ENCODE peak calls at places on chromosomes 13 and 19, in eight cellular contexts. V is adrenal gland, A is body of pancreas, P is heart left ventricle, G is esophagus squamous epithelium, O is HCT116, D is tibial nerve, H is stomach. Y is an unnamed sample.

GRCh38 chr19:48329167-48329891 is 4.0 kb downstream of the EMP3 start:
- DNase-seq in V (no peak), A (peak), P (no peak), G (no peak), O (no peak), D (no peak), H (no peak), Y (no peak)

GRCh38 chr13:63184693-63185092 is 1769.0 kb upstream of the PCDH20 start:
- DNase-seq in V (no peak), A (no peak), P (no peak), G (no peak), O (peak), D (no peak), H (no peak), Y (no peak)

GRCh38 chr19:56301886-56302620 is 12.6 kb downstream of the ZSCAN5A start:
- DNase-seq in V (no peak), A (no peak), P (no peak), G (no peak), O (no peak), D (no peak), H (no peak), Y (no peak)

GRCh38 chr13:112877496-112877895 is 91.5 kb upstream of the MCF2L start:
- DNase-seq in V (no peak), A (no peak), P (no peak), G (no peak), O (no peak), D (no peak), H (no peak), Y (no peak)

GRCh38 chr13:72255908-72256307 is 388.9 kb upstream of the DACH1 start:
- DNase-seq in V (peak), A (peak), P (no peak), G (no peak), O (peak), D (no peak), H (no peak), Y (no peak)

GRCh38 chr13:102870677-102871415 is 25.0 kb downstream of the ERCC5 start:
- DNase-seq in V (peak), A (peak), P (peak), G (no peak), O (peak), D (no peak), H (peak), Y (no peak)

GRCh38 chr19:48608798-48609263 is 2.3 kb downstream of the SPACA4 start:
- DNase-seq in V (no peak), A (no peak), P (no peak), G (no peak), O (peak), D (no peak), H (no peak), Y (no peak)

GRCh38 chr13:43564941-43565340 is 221.8 kb downstream of the ENOX1 start:
- DNase-seq in V (no peak), A (no peak), P (no peak), G (no peak), O (no peak), D (no peak), H (no peak), Y (no peak)

GRCh38 chr19:35644987-35645679 is 3.0 kb upstream of the COX6B1 start:
- DNase-seq in V (peak), A (peak), P (peak), G (no peak), O (peak), D (peak), H (peak), Y (no peak)

GRCh38 chr19:35642798-35643254 is 1.3 kb downstream of the ETV2 start:
- DNase-seq in V (peak), A (peak), P (no peak), G (no peak), O (no peak), D (no peak), H (no peak), Y (no peak)

GRCh38 chr19:35645680-35646511 is 2.2 kb upstream of the COX6B1 start:
- DNase-seq in V (no peak), A (no peak), P (no peak), G (no peak), O (no peak), D (no peak), H (no peak), Y (no peak)

GRCh38 chr19:35643255-35644205 is 2.0 kb downstream of the ETV2 start:
- DNase-seq in V (peak), A (peak), P (peak), G (peak), O (peak), D (peak), H (peak), Y (no peak)

DNA sequence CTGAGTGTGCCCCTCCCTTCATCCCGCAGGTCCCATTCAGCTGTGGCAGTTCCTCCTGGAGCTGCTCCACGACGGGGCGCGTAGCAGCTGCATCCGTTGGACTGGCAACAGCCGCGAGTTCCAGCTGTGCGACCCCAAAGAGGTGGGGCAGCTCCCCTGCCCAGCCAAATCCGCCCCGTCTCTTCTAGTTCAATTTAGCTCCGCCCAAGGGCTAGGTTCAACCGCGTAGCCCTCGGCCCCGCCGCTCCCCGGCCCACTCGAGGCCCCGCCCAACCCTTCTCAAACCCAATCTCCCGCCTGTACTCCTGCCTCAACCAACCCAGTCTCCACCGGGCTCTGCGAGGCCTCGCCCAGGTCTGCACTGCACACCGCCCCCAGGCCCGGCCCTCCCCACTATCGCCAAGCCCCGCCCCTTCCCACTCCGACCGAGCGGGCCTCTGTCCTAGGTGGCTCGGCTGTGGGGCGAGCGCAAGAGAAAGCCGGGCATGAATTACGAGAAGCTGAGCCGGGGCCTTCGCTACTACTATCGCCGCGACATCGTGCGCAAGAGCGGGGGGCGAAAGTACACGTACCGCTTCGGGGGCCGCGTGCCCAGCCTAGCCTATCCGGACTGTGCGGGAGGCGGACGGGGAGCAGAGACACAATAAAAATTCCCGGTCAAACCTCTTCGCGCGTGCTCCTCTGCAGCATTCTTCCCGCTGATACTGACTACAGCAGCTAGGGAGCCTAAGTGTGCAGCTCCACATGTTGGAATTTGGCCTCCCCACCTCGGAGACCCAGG is 2.9 kb downstream of the ETV2 start:
- DNase-seq in V (peak), A (peak), P (peak), G (peak), O (peak), D (peak), H (peak), Y (no peak)
- TF ChIP-seq POLR2A in V (no peak), A (peak), P (no peak), G (peak), O (no peak), D (no peak), H (no peak), Y (peak)

GRCh38 chr13:37960427-37960826 is 90.9 kb upstream of the TRPC4 start:
- DNase-seq in V (no peak), A (no peak), P (no peak), G (no peak), O (no peak), D (no peak), H (no peak), Y (no peak)
- TF ChIP-seq CTCF in V (no peak), A (no peak), P (no peak), G (no peak), O (no peak), D (no peak), H (no peak), Y (no peak)

GRCh38 chr19:17086811-17087210 is 11.2 kb downstream of the MYO9B start:
- DNase-seq in V (no peak), A (no peak), P (no peak), G (no peak), O (no peak), D (no peak), H (no peak), Y (no peak)
- TF ChIP-seq POLR2A in V (no peak), A (no peak), P (no peak), G (no peak), O (no peak), D (no peak), H (no peak), Y (no peak)

GRCh38 chr13:48253849-48254248 is 20.8 kb downstream of the ITM2B start:
- DNase-seq in V (no peak), A (no peak), P (no peak), G (no peak), O (no peak), D (no peak), H (no peak), Y (no peak)

GRCh38 chr13:48251616-48252081 is 18.6 kb downstream of the ITM2B start:
- DNase-seq in V (no peak), A (no peak), P (no peak), G (no peak), O (no peak), D (no peak), H (no peak), Y (no peak)

GRCh38 chr13:48246097-48246496 is 13.1 kb downstream of the ITM2B start:
- DNase-seq in V (no peak), A (no peak), P (no peak), G (no peak), O (no peak), D (no peak), H (no peak), Y (no peak)

GRCh38 chr13:48252176-48252575 is 19.2 kb downstream of the ITM2B start:
- DNase-seq in V (no peak), A (no peak), P (no peak), G (no peak), O (no peak), D (no peak), H (no peak), Y (no peak)

DNA sequence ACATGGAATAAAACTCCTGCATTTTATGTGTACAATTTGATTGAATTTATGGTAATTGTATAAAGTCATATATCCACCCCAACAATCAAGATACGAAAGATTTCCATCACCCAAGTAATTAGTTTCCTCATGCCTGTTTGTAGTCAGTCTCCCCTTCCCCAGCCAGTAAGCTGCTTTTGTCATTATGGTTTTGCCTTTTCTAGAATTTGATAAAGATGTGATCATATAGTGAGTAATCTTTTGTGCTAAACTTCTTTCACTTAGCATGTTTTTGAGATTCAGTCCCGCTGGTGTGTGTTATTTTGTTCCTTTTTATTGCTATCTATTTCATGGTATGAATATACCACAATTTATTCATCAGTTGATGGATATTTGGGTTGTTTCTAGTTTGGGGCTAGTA is 16.0 kb downstream of the ITM2B start:
- DNase-seq in V (no peak), A (no peak), P (no peak), G (no peak), O (no peak), D (no peak), H (no peak), Y (no peak)
- TF ChIP-seq CTCF in V (no peak), A (no peak), P (no peak), G (no peak), O (no peak), D (no peak), H (no peak), Y (no peak)

Y was measured in vagina.